ENCODE peak calls at places on chromosomes 7 and 10, in five cellular contexts. L is GM12892, G is breast epithelium, A is transverse colon, Z is suprapubic skin. P is an unnamed sample.

GRCh38 chr10:121708921-121709625 is 110.8 kb upstream of the FGFR2 start:
- DNase-seq in L (no peak), A (no peak), G (no peak), Z (no peak), P (no peak)

GRCh38 chr10:44195120-44196007 is 189.5 kb downstream of the CXCL12 start:
- DNase-seq in A (peak; percentile 47), L (no peak), Z (no peak), G (no peak), P (peak; percentile 44)

GRCh38 chr10:49744091-49744685 is 17.9 kb downstream of the OGDHL start:
- DNase-seq in A (no peak), Z (peak; percentile 77), G (no peak), L (peak; percentile 16), P (peak; percentile 17)

GRCh38 chr10:105068497-105068896 is 427.4 kb downstream of the SORCS3 start:
- DNase-seq in A (no peak), L (no peak), Z (no peak), G (no peak), P (no peak)

GRCh38 chr7:136062625-136063336 is 85.6 kb upstream of the MTPN start:
- DNase-seq in L (no peak), Z (no peak), G (no peak), A (no peak), P (no peak)

GRCh38 chr7:96547371-96547811 is 162.3 kb downstream of the SEM1 start:
- DNase-seq in Z (no peak), A (no peak), L (no peak), G (no peak), P (no peak)

GRCh38 chr7:27112960-27113949 is 10.8 kb upstream of the HOXA2 start:
- DNase-seq in G (no peak), A (peak; percentile 80), Z (no peak), L (no peak), P (no peak)

GRCh38 chr10:132105302-132105995 is 39.7 kb downstream of the JAKMIP3 start:
- DNase-seq in Z (no peak), A (no peak), G (no peak), L (no peak), P (peak; percentile 20)

GRCh38 chr10:94066411-94066810 is 72.7 kb downstream of the PLCE1 start:
- DNase-seq in G (no peak), L (no peak), A (no peak), Z (no peak), P (no peak)

GRCh38 chr7:105621617-105622016 is 40.3 kb upstream of the EFCAB10 start:
- DNase-seq in A (peak; percentile 33), G (no peak), L (no peak), Z (no peak), P (no peak)

GRCh38 chr7:117901089-117901797 is 28.0 kb upstream of the CTTNBP2 start:
- DNase-seq in G (no peak), Z (no peak), L (no peak), A (peak; percentile 86), P (no peak)

GRCh38 chr10:71094712-71095390 is 117.5 kb upstream of the UNC5B start:
- DNase-seq in L (no peak), A (no peak), G (no peak), Z (peak; percentile 28), P (no peak)

GRCh38 chr7:81173766-81174281 is 255.0 kb upstream of the SEMA3C start:
- DNase-seq in L (no peak), A (no peak), Z (no peak), G (no peak), P (peak; percentile 31)

GRCh38 chr10:122853665-122854313 is 8.1 kb upstream of the CUZD1 start:
- DNase-seq in G (no peak), Z (no peak), L (no peak), A (no peak), P (no peak)

GRCh38 chr7:158759749-158760444 is 55.3 kb upstream of the NCAPG2 start:
- DNase-seq in A (no peak), Z (no peak), G (no peak), L (no peak), P (no peak)

GRCh38 chr10:6239213-6239991 is 36.7 kb downstream of the PFKFB3 start:
- DNase-seq in A (peak; percentile 42), Z (no peak), L (no peak), G (peak; percentile 81), P (peak; percentile 42)

GRCh38 chr10:63770523-63770922 is 249.3 kb downstream of the REEP3 start:
- DNase-seq in G (no peak), L (no peak), Z (no peak), A (no peak), P (no peak)

GRCh38 chr10:5095687-5096086 is 1.5 kb downstream of the AKR1C3 start:
- DNase-seq in Z (no peak), A (no peak), G (no peak), L (no peak), P (no peak)

GRCh38 chr10:5092375-5092774 is 1.8 kb upstream of the AKR1C3 start:
- DNase-seq in Z (no peak), G (no peak), A (no peak), L (no peak), P (no peak)

GRCh38 chr10:5092848-5093790 is 1.1 kb upstream of the AKR1C3 start:
- DNase-seq in L (no peak), G (no peak), A (no peak), Z (no peak), P (no peak)

GRCh38 chr10:5096108-5096507 is 1.9 kb downstream of the AKR1C3 start:
- DNase-seq in A (no peak), Z (no peak), G (no peak), L (no peak), P (no peak)

DNA sequence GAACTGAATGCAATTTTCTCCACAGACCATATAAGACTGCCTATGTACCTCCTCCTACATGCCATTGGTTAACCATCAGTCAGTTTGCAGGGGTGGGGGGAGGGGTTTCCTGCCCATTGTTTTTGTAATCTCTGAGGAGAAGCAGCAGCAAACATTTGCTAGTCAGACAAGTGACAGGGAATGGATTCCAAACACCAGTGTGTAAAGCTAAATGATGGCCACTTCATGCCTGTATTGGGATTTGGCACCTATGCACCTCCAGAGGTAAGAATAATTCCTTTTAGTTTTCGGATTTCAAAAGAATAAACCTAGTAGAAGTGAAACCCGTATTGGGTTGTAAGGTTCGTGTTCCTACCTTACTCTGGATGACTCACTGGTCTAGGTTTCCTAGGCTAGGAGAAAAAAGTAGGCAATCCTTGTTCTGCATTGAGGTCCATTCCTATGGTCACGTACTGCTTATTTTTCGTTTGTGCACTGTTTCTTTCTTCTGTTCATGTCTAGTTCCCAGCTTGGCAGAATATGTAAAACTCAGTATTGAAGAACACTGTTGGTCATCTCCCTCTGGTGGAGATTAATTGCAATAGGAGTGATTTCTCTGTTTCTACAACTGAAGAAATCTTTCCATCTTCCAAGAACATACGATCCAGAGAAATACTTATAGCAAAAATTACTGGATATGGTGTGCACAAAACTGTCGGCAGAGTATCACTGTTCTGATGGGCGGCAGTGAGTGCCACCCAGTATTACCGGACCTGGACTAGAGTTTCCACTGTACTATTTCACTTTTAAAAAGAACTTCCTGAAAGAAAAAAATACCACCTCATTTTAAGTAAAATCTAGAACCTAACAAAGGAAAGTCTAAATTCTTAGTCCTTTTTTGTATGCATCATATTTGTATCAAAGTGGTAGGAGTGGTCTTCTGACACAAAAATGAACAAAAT is at the start of gene AKR1C3:
- DNase-seq in Z (no peak), A (no peak), L (no peak), G (no peak), P (no peak)
- TF ChIP-seq POLR2AphosphoS5 in Z (no peak), A (peak; percentile 67), L (no peak), G (peak; percentile 52), P (no peak)

GRCh38 chr7:42550706-42551470 is 313.9 kb upstream of the GLI3 start:
- DNase-seq in L (no peak), G (no peak), A (no peak), Z (no peak), P (no peak)
- TF ChIP-seq POLR2AphosphoS5 in L (no peak), G (no peak), A (no peak), Z (no peak), P (no peak)

DNA sequence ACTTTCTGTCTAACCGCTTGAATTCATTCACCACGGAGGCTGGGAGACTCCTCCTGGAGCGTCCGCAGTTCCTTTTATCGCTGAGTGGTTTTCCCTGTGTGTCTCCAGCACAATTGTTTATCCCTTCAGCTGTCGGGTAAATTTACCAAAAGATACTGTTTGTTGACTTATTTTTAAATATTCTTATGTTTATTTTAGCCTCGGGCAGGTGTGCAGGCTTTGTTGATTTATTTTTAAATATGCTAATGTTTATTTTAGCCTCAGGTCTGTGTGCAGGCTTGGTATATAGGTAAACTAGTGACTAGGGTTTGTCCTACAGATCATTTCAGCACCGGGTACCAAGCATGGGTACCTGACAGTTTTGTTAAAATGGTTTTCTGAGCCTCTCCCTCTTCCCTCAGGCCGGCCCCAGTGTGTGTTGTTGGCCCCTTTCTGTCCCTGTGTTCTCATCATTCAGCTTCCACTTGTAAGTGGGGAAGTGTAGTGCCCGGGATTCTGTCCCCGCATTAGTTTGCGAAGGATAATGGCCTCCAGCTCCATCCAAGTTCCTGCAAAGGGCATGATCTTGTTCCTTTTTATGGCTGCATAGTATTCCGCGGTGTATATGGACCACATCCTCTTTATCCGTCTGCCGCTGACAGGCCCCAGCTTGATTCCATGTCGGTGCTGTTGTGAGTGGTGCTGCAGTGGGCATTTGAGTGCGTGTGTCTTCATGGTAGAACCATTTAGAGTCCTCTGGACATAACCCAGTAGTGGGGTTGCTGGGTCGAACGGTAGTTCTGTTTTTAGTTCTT is 5.3 kb downstream of the GET4 start:
- DNase-seq in G (no peak), L (no peak), Z (no peak), A (no peak), P (no peak)
- TF ChIP-seq POLR2AphosphoS5 in G (no peak), L (no peak), Z (no peak), A (no peak), P (no peak)

GRCh38 chr7:73447121-73447520 is 13.5 kb downstream of the FZD9 start:
- DNase-seq in G (no peak), Z (no peak), L (no peak), A (no peak), P (no peak)

GRCh38 chr7:73451780-73452398 is 18.3 kb downstream of the FZD9 start:
- DNase-seq in L (no peak), A (no peak), Z (no peak), G (no peak), P (no peak)

GRCh38 chr7:73446716-73447115 is 13.1 kb downstream of the FZD9 start:
- DNase-seq in L (no peak), Z (no peak), G (no peak), A (no peak), P (no peak)

GRCh38 chr7:73449422-73449821 is 15.8 kb downstream of the FZD9 start:
- DNase-seq in Z (no peak), G (no peak), L (no peak), A (no peak), P (no peak)

DNA sequence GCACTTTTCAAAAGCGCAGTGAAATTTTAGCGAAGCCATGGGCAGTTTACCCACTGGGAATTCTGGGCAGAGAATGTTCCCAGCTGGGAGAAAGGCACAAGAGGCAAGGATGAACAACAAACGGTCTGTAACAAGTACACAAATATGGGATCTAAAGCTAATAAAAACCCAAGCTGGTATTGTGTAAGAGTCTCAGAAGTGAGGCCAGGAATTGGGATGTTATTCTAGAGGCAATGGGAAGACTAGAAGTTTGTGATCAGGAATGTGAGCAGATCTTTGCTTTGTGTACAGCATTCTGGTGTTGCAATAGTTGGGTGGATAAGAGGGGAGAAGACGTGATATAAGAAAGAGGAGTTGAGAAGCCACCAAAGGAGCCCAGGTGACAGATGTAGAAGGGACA is 15.0 kb downstream of the FZD9 start:
- DNase-seq in A (no peak), Z (no peak), G (no peak), L (no peak), P (no peak)
- TF ChIP-seq POLR2AphosphoS5 in A (no peak), Z (no peak), G (no peak), L (no peak), P (no peak)